ENCODE peak calls at places on chromosomes 12 and 14, in five cellular contexts. F, Q, M, X and H are unnamed samples.

GRCh38 chr12:132291402-132292175 is 37.8 kb downstream of the GALNT9 start:
- DNase-seq in Q (no peak), X (no peak), F (no peak), M (no peak), H (no peak)

GRCh38 chr14:68349900-68350323 is 443.0 kb downstream of the ZFP36L1 start:
- DNase-seq in X (no peak), M (no peak), Q (no peak), F (no peak), H (no peak)

GRCh38 chr14:22973217-22974032 is 8.9 kb downstream of the AJUBA start:
- DNase-seq in M (peak; percentile 76), X (peak; percentile 49), Q (no peak), F (no peak), H (no peak)

GRCh38 chr12:89279499-89279898 is 72.8 kb downstream of the DUSP6 start:
- DNase-seq in F (no peak), Q (no peak), X (no peak), M (no peak), H (no peak)

GRCh38 chr12:68358532-68359485 is 26.6 kb upstream of the MDM1 start:
- DNase-seq in F (no peak), X (peak; percentile 77), Q (peak; percentile 56), M (peak; percentile 89), H (peak; percentile 50)

GRCh38 chr14:48125654-48126053 is 450.2 kb upstream of the MDGA2 start:
- DNase-seq in F (no peak), X (no peak), Q (no peak), M (no peak), H (no peak)

GRCh38 chr12:54017027-54017788 is 8.4 kb downstream of the HOXC8 start:
- DNase-seq in Q (no peak), M (peak; percentile 76), X (no peak), F (no peak), H (no peak)

GRCh38 chr14:35257809-35258208 is 34.4 kb upstream of the PSMA6 start:
- DNase-seq in M (no peak), X (no peak), F (no peak), Q (no peak), H (no peak)

GRCh38 chr12:128818065-128819022 is 5.4 kb downstream of the SLC15A4 start:
- DNase-seq in Q (no peak), F (no peak), X (no peak), M (peak; percentile 25), H (no peak)

GRCh38 chr12:50488801-50489200 is 16.0 kb upstream of the DIP2B start:
- DNase-seq in Q (no peak), X (no peak), M (peak; percentile 18), F (no peak), H (no peak)

GRCh38 chr12:57224278-57224972 is 5.1 kb upstream of the SHMT2 start:
- DNase-seq in Q (no peak), M (no peak), X (no peak), F (no peak), H (no peak)

GRCh38 chr14:59187802-59188460 is 536 bp upstream of the DAAM1 start:
- DNase-seq in F (no peak), M (peak; percentile 64), X (peak; percentile 43), Q (peak; percentile 39), H (no peak)